ENCODE peak calls at places on chromosomes 2 and 18, in nine cellular contexts. A is CD8-positive, alpha-beta T cell; H is sigmoid colon; N is GM23248; L is neuronal stem cell; G is tibial artery; Y is fibroblast of lung; Z is upper lobe of right lung; J is Peyer's patch. X is an unnamed sample. For H3K4me1, the result is how much of the 10 kb centered on the place peaks cover.

GRCh38 chr2:26811791-26812454 is 26.1 kb downstream of the CENPA start:
- DNase-seq in Y (no peak), Z (no peak), N (no peak), L (no peak), A (no peak), H (no peak), G (no peak), J (no peak), X (no peak)

GRCh38 chr2:182066439-182067061 is 80.9 kb downstream of the PPP1R1C start:
- DNase-seq in L (no peak), J (no peak), H (no peak), G (no peak), Z (no peak), N (peak), A (no peak), Y (peak), X (no peak)

GRCh38 chr2:240130393-240131195 is 5.5 kb downstream of the COPS9 start:
- DNase-seq in Y (no peak), H (no peak), L (no peak), Z (no peak), J (peak), A (no peak), G (peak), N (no peak), X (no peak)

GRCh38 chr18:51038110-51038509 is 8.1 kb downstream of the SMAD4 start:
- DNase-seq in H (no peak), G (no peak), J (no peak), N (no peak), A (no peak), Z (no peak), L (no peak), Y (no peak), X (no peak)

GRCh38 chr18:75213610-75214009 is 3.0 kb downstream of the TSHZ1 start:
- DNase-seq in G (no peak), Y (peak), N (peak), Z (no peak), J (no peak), L (no peak), A (no peak), H (no peak), X (no peak)

GRCh38 chr2:126915903-126916302 is 17.2 kb downstream of the TEX51 start:
- DNase-seq in Z (no peak), N (no peak), Y (no peak), H (no peak), L (no peak), A (no peak), G (no peak), J (no peak), X (no peak)

GRCh38 chr18:50151876-50152275 is 43.1 kb downstream of the MYO5B start:
- DNase-seq in Z (no peak), A (no peak), N (peak), G (no peak), J (no peak), Y (no peak), L (no peak), H (no peak), X (no peak)

GRCh38 chr2:86628091-86628522 is 4.4 kb upstream of the RNF103 start:
- DNase-seq in Z (peak), A (no peak), G (no peak), N (no peak), L (no peak), H (peak), J (peak), Y (no peak), X (no peak)

GRCh38 chr18:74425876-74426275 is 31.2 kb downstream of the DIPK1C start:
- DNase-seq in L (no peak), A (no peak), H (peak), Y (no peak), J (no peak), N (no peak), G (no peak), Z (no peak), X (no peak)

GRCh38 chr18:62522178-62522509 is 681 bp upstream of the ZCCHC2 start:
- DNase-seq in H (no peak), L (no peak), J (no peak), Y (no peak), G (no peak), A (no peak), N (no peak), Z (no peak), X (no peak)

GRCh38 chr2:158518083-158518482 is 61.3 kb downstream of the PKP4 start:
- DNase-seq in H (peak), G (no peak), N (peak), J (no peak), Y (peak), L (no peak), Z (no peak), A (no peak), X (no peak)

GRCh38 chr2:111185496-111186022 is 64.8 kb downstream of the BCL2L11 start:
- DNase-seq in Y (no peak), G (peak), J (peak), N (no peak), A (no peak), Z (peak), H (no peak), L (no peak), X (peak)

GRCh38 chr2:72024451-72025175 is 123.0 kb downstream of the CYP26B1 start:
- DNase-seq in N (no peak), H (no peak), Y (no peak), J (peak), L (no peak), Z (peak), G (peak), A (no peak), X (no peak)

GRCh38 chr2:234476766-234477165 is 20.1 kb downstream of the ARL4C start:
- DNase-seq in Y (no peak), N (no peak), Z (no peak), L (no peak), G (no peak), H (no peak), J (no peak), A (no peak), X (no peak)

GRCh38 chr2:144114761-144115160 is 405.2 kb downstream of the ZEB2 start:
- DNase-seq in Y (peak), H (no peak), L (no peak), A (no peak), G (no peak), Z (no peak), J (no peak), N (peak), X (no peak)

GRCh38 chr18:36297419-36298112 is at the start of gene FHOD3:
- DNase-seq in N (peak), L (peak), J (peak), G (peak), Y (peak), A (no peak), H (peak), Z (peak), X (peak)

GRCh38 chr2:196925768-196926561 is 542 bp downstream of the PGAP1 start:
- DNase-seq in J (peak), Y (peak), N (peak), A (no peak), Z (peak), L (peak), H (peak), G (peak), X (peak)

GRCh38 chr2:52904511-52904910 is 863.1 kb upstream of the CHAC2 start:
- DNase-seq in L (no peak), N (no peak), J (no peak), G (no peak), H (no peak), Z (no peak), A (no peak), Y (peak), X (no peak)

GRCh38 chr2:119234021-119235019 is 10.7 kb downstream of the STEAP3 start:
- DNase-seq in J (no peak), A (no peak), Z (no peak), N (peak), G (no peak), Y (peak), L (peak), H (no peak), X (no peak)

GRCh38 chr2:186605041-186605440 is 15.2 kb downstream of the ITGAV start:
- DNase-seq in A (no peak), N (no peak), Z (no peak), G (no peak), Y (no peak), J (no peak), L (no peak), H (no peak), X (no peak)

GRCh38 chr2:220068877-220069276 is 441.4 kb downstream of the SLC4A3 start:
- DNase-seq in N (no peak), G (no peak), A (no peak), H (no peak), Y (no peak), L (no peak), J (no peak), Z (no peak), X (no peak)

GRCh38 chr2:156343940-156344301 is 11.4 kb upstream of the NR4A2 start:
- DNase-seq in Z (no peak), J (no peak), N (peak), Y (no peak), A (no peak), H (no peak), L (no peak), G (no peak), X (no peak)

GRCh38 chr2:79882548-79882947 is 369.7 kb downstream of the CTNNA2 start:
- DNase-seq in N (no peak), Z (no peak), H (no peak), Y (no peak), L (no peak), A (no peak), J (no peak), G (no peak), X (no peak)

GRCh38 chr2:167292430-167293171 is 404.3 kb downstream of the XIRP2 start:
- DNase-seq in N (peak), H (peak), A (peak), L (peak), G (peak), Y (peak), Z (peak), J (peak), X (peak)

GRCh38 chr2:127104166-127104660 is 2.7 kb downstream of the BIN1 start:
- DNase-seq in Z (no peak), N (no peak), G (no peak), Y (no peak), J (peak), A (no peak), H (peak), L (no peak), X (no peak)

GRCh38 chr2:54207666-54208195 is 48.3 kb downstream of the TSPYL6 start:
- DNase-seq in Z (no peak), G (no peak), L (no peak), H (no peak), Y (peak), A (no peak), J (no peak), N (peak), X (no peak)

GRCh38 chr2:134261398-134262131 is 7.7 kb downstream of the MGAT5 start:
- DNase-seq in L (no peak), A (no peak), Y (no peak), Z (no peak), G (no peak), H (no peak), N (peak), J (no peak), X (no peak)

GRCh38 chr18:36330435-36331049 is 33.0 kb downstream of the FHOD3 start:
- DNase-seq in J (no peak), Y (no peak), L (no peak), Z (no peak), N (peak), G (no peak), H (no peak), A (no peak), X (no peak)

GRCh38 chr18:11246466-11246865 is 97.1 kb upstream of the PIEZO2 start:
- DNase-seq in N (peak), J (no peak), H (no peak), L (no peak), A (no peak), Y (peak), Z (no peak), G (no peak), X (no peak)

GRCh38 chr2:134142341-134142738 is 111.5 kb upstream of the MGAT5 start:
- DNase-seq in H (no peak), J (no peak), A (no peak), Y (no peak), G (no peak), N (no peak), L (no peak), Z (no peak), X (no peak)

GRCh38 chr2:231199219-231199618 is 788 bp downstream of the ARMC9 start:
- DNase-seq in H (peak), N (peak), Z (no peak), A (no peak), L (no peak), Y (peak), J (no peak), G (peak), X (no peak)

DNA sequence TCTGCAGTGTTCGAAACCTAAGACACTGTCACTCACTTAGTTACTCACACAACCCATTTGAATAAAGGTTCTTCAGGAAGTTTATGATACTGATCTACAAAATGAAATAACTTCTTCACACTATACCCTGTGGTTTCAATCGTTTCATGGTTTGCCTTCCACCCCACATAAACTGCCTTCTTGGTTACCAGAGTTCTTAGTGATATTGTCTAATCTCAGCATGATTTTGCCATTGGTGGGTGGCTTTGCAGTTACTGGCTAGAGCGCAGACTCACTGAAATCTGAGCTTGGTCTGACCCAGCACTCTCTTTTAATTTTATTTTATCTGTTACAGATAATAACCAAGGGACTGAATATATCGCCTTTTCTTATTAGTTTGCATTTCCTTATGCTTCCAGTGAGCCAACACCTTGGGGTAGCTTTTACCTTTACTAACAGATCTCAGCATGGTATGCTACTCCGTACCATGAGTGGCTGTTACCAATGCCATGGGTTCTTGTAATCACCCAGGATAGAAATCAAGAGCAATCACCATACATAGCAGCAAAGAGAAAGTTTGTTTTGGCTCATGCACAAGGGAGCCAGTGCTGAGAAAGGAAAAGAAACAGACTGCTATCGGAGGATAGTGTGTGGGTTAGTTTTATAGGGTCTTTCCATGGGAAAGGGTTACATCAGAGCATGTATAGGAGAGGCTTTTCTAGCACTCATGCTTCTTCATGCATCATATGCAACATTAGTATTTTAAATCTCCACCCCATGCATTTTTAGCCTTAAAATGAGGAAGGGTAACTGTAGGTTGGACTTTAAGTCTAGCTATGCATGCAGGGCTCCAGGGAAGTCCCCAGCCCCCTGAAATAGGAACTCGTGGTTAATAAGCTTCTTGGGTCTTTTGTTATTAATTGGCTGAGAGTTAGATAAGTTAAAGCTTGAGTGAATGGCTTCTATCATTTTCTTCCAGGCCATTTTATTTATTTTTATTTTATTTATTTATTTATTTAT is 33.3 kb downstream of the ANXA4 start:
- DNase-seq in Z (no peak), A (peak), Y (no peak), L (no peak), N (no peak), H (no peak), G (no peak), J (no peak), X (no peak)
- H3K4me1 ChIP-seq in Z (under half), A (under half), Y (under half), L (under half), N (under half), H (under half), G (under half), J (under half), X (half or more)

DNA sequence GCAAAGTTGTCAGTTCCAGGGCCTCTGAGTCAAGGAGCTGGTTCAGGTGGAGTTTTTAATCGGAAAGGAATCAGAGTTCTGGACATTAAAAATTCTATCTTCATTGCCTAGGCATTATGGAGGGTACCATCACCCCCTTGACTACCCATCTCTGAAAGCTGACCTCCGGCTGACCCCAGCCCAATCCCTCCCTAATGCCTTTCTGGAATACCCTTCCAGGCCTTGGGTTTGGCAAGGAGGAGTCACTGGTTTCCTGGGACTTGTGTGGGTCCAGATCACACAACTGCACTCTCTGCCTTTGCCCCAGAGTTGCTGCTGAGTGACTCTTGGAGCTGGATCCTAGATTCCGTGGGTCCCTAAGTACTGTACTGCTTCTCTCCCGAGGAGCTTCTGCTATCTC is 1.0 kb upstream of the OSR1 start:
- DNase-seq in A (no peak), N (no peak), L (no peak), Y (no peak), Z (no peak), H (no peak), J (no peak), G (no peak), X (no peak)
- H3K27ac ChIP-seq in A (no peak), N (no peak), L (no peak), Y (no peak), Z (no peak), H (peak), J (peak), G (peak), X (peak)

GRCh38 chr2:65059071-65059470 is 2.9 kb downstream of the CEP68 start:
- DNase-seq in Y (no peak), J (no peak), Z (no peak), G (no peak), N (no peak), A (no peak), H (no peak), L (no peak), X (no peak)

GRCh38 chr2:65062843-65063242 is 6.6 kb downstream of the CEP68 start:
- DNase-seq in Y (peak), A (no peak), J (no peak), G (no peak), L (no peak), N (peak), Z (no peak), H (no peak), X (no peak)

GRCh38 chr2:65063426-65063825 is 7.2 kb downstream of the CEP68 start:
- DNase-seq in Z (no peak), L (no peak), N (no peak), Y (no peak), G (no peak), J (no peak), H (no peak), A (no peak), X (no peak)

GRCh38 chr2:65061146-65061909 is 5.1 kb downstream of the CEP68 start:
- DNase-seq in H (no peak), Z (no peak), L (no peak), J (no peak), N (no peak), A (no peak), Y (no peak), G (no peak), X (no peak)

DNA sequence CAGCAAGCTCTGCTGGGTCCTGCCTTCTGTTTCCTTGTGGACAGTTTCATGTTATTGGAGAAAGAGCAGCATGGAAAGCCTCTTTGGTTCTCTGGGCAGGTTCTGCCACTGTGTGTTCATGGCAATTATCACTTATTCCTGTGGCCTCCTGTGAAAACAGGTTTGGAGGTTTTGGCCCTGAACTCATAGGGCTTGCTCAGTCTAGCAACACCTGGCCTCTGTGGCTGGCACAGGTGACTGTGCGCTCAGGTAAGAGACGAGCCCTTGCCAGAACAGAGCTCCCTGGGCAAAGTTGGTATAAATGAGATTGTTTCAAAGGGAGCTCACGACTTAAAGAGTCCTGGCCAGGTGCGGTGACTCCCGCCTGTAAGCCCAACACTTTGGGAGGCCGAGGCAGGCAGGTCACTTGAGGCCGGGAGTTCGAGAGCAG is 5.7 kb downstream of the CEP68 start:
- DNase-seq in J (no peak), H (no peak), L (no peak), Z (no peak), N (no peak), G (no peak), Y (no peak), A (no peak), X (no peak)
- H3K4me1 ChIP-seq in J (under half), H (half or more), L (under half), Z (half or more), N (under half), G (under half), Y (under half), A (half or more), X (half or more)

DNA sequence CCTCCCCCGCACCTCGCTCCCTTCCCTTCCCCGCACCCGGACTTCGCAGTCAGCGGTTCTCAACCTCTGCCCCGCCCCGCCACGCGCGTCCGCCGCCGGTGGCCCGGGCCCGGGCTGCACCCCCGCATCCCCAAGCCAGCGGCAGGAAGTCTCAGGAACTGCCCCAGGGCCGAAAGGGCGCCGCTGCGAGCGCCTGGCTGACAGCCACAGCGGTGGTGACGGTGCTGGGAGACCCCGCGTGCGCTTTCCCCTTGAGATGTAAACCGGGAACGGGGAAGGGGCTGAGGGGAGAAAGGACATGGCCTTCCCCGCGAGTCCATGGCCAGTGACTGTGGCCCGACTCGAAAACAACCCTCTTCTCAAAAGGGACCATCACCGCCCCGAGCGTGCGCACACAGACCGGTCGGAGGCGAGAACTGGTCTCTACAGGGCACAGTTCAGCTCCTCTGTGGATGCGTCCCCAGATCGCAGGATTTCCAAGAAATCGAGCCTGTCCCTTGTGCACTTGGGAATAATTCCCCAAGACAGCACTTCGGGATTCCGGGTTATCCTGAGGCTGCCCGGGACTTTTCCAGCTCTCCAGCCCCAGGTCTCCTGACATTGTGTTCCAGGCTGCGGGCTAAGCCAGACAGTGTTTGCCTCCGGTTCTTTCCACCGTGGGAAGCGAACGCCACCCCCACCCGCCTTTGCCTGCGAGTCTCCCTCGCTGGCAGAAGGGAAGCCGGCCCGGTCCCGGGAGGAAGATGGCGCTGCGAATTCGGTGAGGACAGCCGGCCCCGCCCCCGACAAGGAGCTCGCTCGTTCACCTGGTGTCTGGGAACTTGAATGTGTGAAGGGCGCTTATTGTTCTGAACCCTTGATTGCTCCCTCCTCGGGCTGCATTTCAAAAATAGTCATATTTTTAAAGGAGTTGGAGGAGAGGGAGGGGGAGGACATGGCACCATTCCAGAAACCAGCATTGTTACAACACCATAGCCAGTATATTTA is 2.7 kb downstream of the LRATD1 start:
- DNase-seq in G (peak), N (peak), Z (peak), J (peak), L (peak), Y (peak), H (peak), A (no peak), X (peak)
- H3K27ac ChIP-seq in G (peak), N (peak), Z (peak), J (peak), L (no peak), Y (no peak), H (peak), A (no peak), X (peak)